ENCODE peak calls at places on chromosome 11, in six cellular contexts. O, L, T, Z, Y and S are unnamed samples.

GRCh38 chr11:92675303-92675702 is 294.1 kb upstream of the MTNR1B start:
- DNase-seq in L (no peak), O (no peak), Z (no peak), Y (no peak), T (no peak), S (no peak)

GRCh38 chr11:19820100-19820499 is 107.5 kb downstream of the NAV2 start:
- DNase-seq in L (no peak), O (no peak), Y (no peak), T (no peak), Z (no peak), S (no peak)

GRCh38 chr11:65864758-65865471 is 4.7 kb downstream of the MUS81 start:
- DNase-seq in O (no peak), L (no peak), Z (no peak), Y (no peak), T (no peak), S (no peak)

GRCh38 chr11:33692013-33692504 is 8.6 kb downstream of the C11orf91 start:
- DNase-seq in Z (peak), T (no peak), L (no peak), Y (no peak), O (peak), S (no peak)

GRCh38 chr11:460331-461199 is 10.5 kb downstream of the PTDSS2 start:
- DNase-seq in O (no peak), Y (no peak), L (no peak), T (no peak), Z (no peak), S (no peak)

GRCh38 chr11:115357066-115357465 is 147.1 kb downstream of the CADM1 start:
- DNase-seq in O (no peak), Y (no peak), T (no peak), Z (no peak), L (no peak), S (no peak)

GRCh38 chr11:126134461-126135155 is 71.9 kb upstream of the CDON start:
- DNase-seq in O (no peak), Z (no peak), Y (no peak), L (no peak), T (no peak), S (no peak)

GRCh38 chr11:67401495-67402191 is at the start of gene PPP1CA:
- DNase-seq in L (peak), T (peak), Y (peak), Z (peak), O (peak), S (peak)